ENCODE peak calls at places on chromosomes 3 and 15, in nine cellular contexts. K, N, L, D, M, U, F, P and I are unnamed samples.

GRCh38 chr15:74525946-74526345 is 15.1 kb upstream of the ARID3B start:
- DNase-seq in K (no peak), F (peak; percentile 90), N (no peak), P (no peak), D (no peak), M (no peak), L (no peak), U (no peak), I (no peak)

GRCh38 chr15:83515171-83515570 is 68.0 kb downstream of the SH3GL3 start:
- DNase-seq in N (no peak), K (no peak), P (no peak), U (no peak), D (no peak), F (no peak), L (no peak), M (no peak), I (no peak)

GRCh38 chr15:50145451-50145872 is 26.4 kb upstream of the ATP8B4 start:
- DNase-seq in N (no peak), P (peak; percentile 65), L (peak; percentile 79), K (no peak), F (peak; percentile 88), U (no peak), M (peak; percentile 55), D (no peak), I (no peak)

GRCh38 chr3:10437995-10438901 is 67.1 kb downstream of the ATP2B2 start:
- DNase-seq in L (peak; percentile 72), F (peak; percentile 96), P (no peak), K (no peak), D (no peak), U (no peak), M (no peak), N (no peak), I (no peak)

GRCh38 chr15:37880835-37881153 is 53.6 kb upstream of the TMCO5A start:
- DNase-seq in F (no peak), P (no peak), L (no peak), K (no peak), N (no peak), D (no peak), M (no peak), U (no peak), I (no peak)

GRCh38 chr15:44435893-44436667 is 8.7 kb downstream of the CTDSPL2 start:
- DNase-seq in K (no peak), F (peak; percentile 43), M (no peak), P (no peak), U (no peak), N (no peak), L (no peak), D (no peak), I (no peak)

GRCh38 chr3:13134166-13134878 is 61.1 kb upstream of the IQSEC1 start:
- DNase-seq in P (no peak), N (peak; percentile 2), M (no peak), F (no peak), D (no peak), L (no peak), U (peak; percentile 56), K (no peak), I (no peak)

GRCh38 chr3:29655016-29655415 is 374.1 kb downstream of the RBMS3 start:
- DNase-seq in K (no peak), M (no peak), F (no peak), U (no peak), L (no peak), P (no peak), D (no peak), N (no peak), I (no peak)

GRCh38 chr3:184636774-184637316 is 75.0 kb downstream of the MAGEF1 start:
- DNase-seq in P (peak; percentile 43), U (no peak), M (no peak), K (no peak), F (peak; percentile 77), D (no peak), N (no peak), L (no peak), I (no peak)

GRCh38 chr3:29601861-29602585 is 321.2 kb downstream of the RBMS3 start:
- DNase-seq in M (no peak), D (no peak), U (no peak), N (no peak), K (no peak), L (no peak), F (no peak), P (no peak), I (no peak)

DNA sequence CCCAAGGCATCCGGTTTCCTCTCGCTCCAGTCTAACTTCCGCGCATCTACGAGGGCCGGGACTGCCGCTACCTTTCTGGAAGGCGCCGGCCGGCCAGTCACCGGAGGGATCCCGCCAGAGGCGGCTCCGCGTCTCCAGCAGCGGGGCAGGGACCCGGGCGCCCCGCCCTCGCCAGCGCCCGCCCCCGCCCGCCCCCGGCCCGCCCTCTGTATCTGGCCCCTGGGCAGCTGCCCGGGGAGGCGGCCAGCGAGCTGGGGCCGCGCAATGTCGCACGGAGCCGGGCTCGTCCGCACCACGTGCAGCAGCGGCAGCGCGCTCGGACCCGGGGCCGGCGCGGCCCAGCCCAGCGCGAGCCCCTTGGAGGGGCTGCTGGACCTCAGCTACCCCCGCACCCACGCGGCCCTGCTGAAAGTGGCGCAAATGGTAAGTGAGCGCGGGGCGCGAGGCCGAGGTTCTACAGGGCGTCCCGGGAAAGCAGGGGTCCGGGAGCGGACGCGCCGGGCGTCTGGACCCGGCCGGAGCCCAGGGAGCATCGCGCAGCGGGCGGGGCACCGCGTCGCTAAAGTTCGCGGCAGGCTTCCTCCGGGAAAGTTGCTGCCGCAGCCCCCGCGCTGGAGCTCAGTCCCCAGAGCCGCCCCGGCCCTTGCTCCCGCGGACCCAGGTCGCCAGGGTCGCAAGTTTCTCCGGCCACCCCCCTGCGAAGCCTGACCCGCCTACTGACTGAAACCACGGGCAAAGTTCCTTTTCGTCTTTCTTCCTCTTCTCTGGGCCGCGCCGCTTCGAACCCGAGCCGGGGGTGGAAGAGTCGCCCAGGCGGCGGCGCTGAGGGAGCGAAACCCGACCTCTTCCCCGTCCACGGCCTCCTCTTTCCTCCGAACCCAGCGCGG is at the start of gene CMTM7:
- DNase-seq in F (peak; percentile 35), P (peak; percentile 62), M (peak; percentile 43), K (peak; percentile 74), L (peak; percentile 16), D (peak; percentile 87), U (peak; percentile 84), N (peak; percentile 75), I (peak; percentile 85)
- TF ChIP-seq POLR2A in F (peak; percentile 39), P (peak; percentile 58), M (peak; percentile 45), K (peak; percentile 52), L (no peak), D (peak; percentile 67), U (no peak), N (no peak), I (peak; percentile 75)

GRCh38 chr3:104578558-104578957 is 788.2 kb upstream of the ALCAM start:
- DNase-seq in N (no peak), M (no peak), F (no peak), P (no peak), U (no peak), K (no peak), D (no peak), L (peak; percentile 1), I (no peak)
- H3K9me3 ChIP-seq in N (peaks cover 13% of the 10 kb centered on the region), M (no peaks in the 10 kb centered on the region), F (peaks cover 21% of the 10 kb centered on the region), P (no peaks in the 10 kb centered on the region), U (peaks cover 20% of the 10 kb centered on the region), K (no peaks in the 10 kb centered on the region), D (no peaks in the 10 kb centered on the region), L (no peaks in the 10 kb centered on the region), I (no peaks in the 10 kb centered on the region)

GRCh38 chr3:43620953-43621405 is 832 bp downstream of the ANO10 start:
- DNase-seq in M (no peak), F (peak; percentile 22), N (no peak), U (no peak), K (no peak), P (no peak), D (no peak), L (peak; percentile 53), I (no peak)

GRCh38 chr3:43618142-43618541 is 3.7 kb downstream of the ANO10 start:
- DNase-seq in U (no peak), N (no peak), D (no peak), F (no peak), K (no peak), P (no peak), L (no peak), M (no peak), I (no peak)

GRCh38 chr3:43621406-43621973 is 321 bp downstream of the ANO10 start:
- DNase-seq in L (peak; percentile 36), P (no peak), D (peak; percentile 65), F (no peak), N (peak; percentile 35), M (peak; percentile 38), U (peak; percentile 85), K (peak; percentile 49), I (peak; percentile 53)

GRCh38 chr3:43621974-43622739 is at the start of gene ANO10:
- DNase-seq in F (peak; percentile 99), M (peak; percentile 99), P (peak; percentile 99), D (peak; percentile 99), L (peak; percentile 100), U (peak; percentile 99), N (peak; percentile 99), K (peak; percentile 99), I (peak; percentile 100)

DNA sequence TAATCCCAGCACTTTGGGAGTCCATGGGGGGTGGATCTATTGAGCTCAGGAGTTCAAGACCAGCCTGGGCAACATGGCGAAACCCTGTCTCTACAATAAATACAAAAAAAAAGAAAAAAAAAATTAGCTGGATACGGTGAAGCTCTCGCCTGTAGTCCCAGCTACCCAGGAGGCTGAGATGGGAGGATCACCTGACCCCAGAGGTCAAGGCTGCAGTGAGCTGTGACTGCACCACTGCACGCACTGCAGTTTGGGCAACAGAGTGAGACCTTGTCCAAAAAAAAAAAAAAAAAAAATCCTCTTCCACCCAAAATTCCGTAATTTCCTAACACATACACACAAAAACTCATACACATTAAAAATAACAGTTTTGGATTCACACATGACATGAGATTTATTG is 2.2 kb downstream of the ANO10 start:
- DNase-seq in N (no peak), P (no peak), U (no peak), F (no peak), M (no peak), D (no peak), K (no peak), L (no peak), I (no peak)
- H3K27me3 ChIP-seq in N (no peaks in the 10 kb centered on the region), P (no peaks in the 10 kb centered on the region), U (no peaks in the 10 kb centered on the region), F (no peaks in the 10 kb centered on the region), M (no peaks in the 10 kb centered on the region), D (no peaks in the 10 kb centered on the region), K (no peaks in the 10 kb centered on the region), L (no peaks in the 10 kb centered on the region), I (no peaks in the 10 kb centered on the region)

DNA sequence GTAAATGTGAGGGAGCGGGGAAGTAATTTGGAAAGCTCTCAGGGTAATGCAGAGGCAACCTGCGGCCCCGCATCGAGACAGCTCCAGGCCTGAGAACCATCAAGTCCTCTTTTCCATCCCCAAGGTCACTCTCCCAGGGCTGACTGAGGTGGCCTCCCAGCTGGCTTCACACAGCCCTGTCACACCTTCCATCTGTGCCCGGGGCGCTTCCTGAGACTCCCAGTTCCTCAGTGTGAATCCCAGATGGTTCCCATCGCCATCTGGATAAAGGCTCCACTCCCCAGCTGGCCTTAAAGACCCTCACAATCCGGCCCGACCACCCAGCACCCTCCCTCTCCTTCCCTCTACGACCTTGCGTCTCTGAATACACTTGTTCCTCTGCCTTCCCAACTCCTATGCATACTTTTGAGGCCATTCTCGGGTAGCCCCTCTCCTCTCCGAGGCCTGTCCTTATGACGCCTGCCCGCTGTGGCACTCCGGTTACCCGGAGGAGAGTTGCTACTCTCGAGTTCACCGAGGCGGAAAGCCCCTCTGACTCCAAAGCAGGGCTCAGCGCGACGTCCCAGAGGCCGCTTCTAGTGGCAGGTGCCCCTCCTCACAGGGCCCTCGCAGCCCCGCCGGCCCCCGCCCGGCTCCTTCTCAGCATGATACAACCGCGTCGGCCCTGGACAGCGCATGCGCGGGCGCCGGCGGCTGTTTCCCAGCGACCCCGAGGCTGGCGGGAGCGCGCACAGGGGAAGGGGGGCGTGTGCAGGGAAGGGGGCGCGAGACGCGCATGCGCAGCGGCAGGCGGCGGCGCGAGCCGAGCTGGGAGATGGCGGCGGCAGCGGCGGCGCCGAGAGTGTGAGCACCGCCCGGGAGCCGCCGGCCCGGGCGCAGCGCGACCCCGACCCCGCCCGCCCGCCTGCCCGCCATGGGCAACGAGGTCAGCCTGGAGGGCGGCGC is at the start of gene BSN:
- DNase-seq in L (peak; percentile 92), N (peak; percentile 85), K (peak; percentile 92), D (peak; percentile 96), U (peak; percentile 89), P (peak; percentile 90), F (peak; percentile 82), M (peak; percentile 94), I (peak; percentile 90)
- TF ChIP-seq POLR2A in L (peak; percentile 55), N (no peak), K (peak; percentile 75), D (peak; percentile 54), U (no peak), P (no peak), F (no peak), M (peak; percentile 40), I (no peak)